ENCODE peak calls at places on chromosomes 5 and 9, in five cellular contexts. R is tibial nerve, Q is stomach, O is body of pancreas, T is heart left ventricle. L is an unnamed sample. For H3K4me1, the result is how much of the 10 kb centered on the place peaks cover.

GRCh38 chr5:146475190-146475801 is 28.2 kb downstream of the TCERG1 start:
- DNase-seq in O (no peak), T (no peak), R (no peak), Q (no peak), L (no peak)

GRCh38 chr9:136645903-136646754 is 16.6 kb upstream of the EGFL7 start:
- DNase-seq in R (no peak), Q (peak), O (no peak), T (peak), L (no peak)

GRCh38 chr5:154646841-154647759 is 108.1 kb upstream of the LARP1 start:
- DNase-seq in Q (peak), R (no peak), T (peak), O (peak), L (peak)

GRCh38 chr9:77751341-77752091 is 103.4 kb upstream of the GNA14 start:
- DNase-seq in T (no peak), O (no peak), Q (no peak), R (no peak), L (peak)

GRCh38 chr9:124574944-124575343 is 67.7 kb upstream of the NR5A1 start:
- DNase-seq in Q (no peak), R (no peak), T (no peak), O (no peak), L (no peak)

GRCh38 chr9:89807101-89807395 is 202.2 kb downstream of the GADD45G start:
- DNase-seq in O (no peak), R (no peak), T (no peak), Q (no peak), L (no peak)

GRCh38 chr9:106218427-106218826 is 524.1 kb downstream of the TMEM38B start:
- DNase-seq in T (no peak), Q (no peak), O (no peak), R (no peak), L (no peak)

GRCh38 chr5:16616536-16617271 is at the start of gene RETREG1:
- DNase-seq in O (peak), R (peak), Q (peak), T (peak), L (peak)

GRCh38 chr5:10681605-10682428 is 79.2 kb downstream of the DAP start:
- DNase-seq in Q (no peak), R (no peak), T (no peak), O (no peak), L (no peak)

GRCh38 chr5:149962040-149962439 is 1.5 kb downstream of the SLC26A2 start:
- DNase-seq in T (no peak), Q (no peak), O (no peak), R (no peak), L (no peak)
- TF ChIP-seq POLR2A in T (no peak), Q (no peak), O (no peak), R (no peak), L (no peak)

GRCh38 chr5:15023266-15023665 is 151.7 kb upstream of the ANKH start:
- DNase-seq in Q (no peak), T (no peak), R (no peak), O (no peak), L (no peak)

GRCh38 chr5:15021286-15022046 is 149.9 kb upstream of the ANKH start:
- DNase-seq in R (no peak), T (no peak), Q (no peak), O (no peak), L (no peak)

GRCh38 chr5:15023846-15024245 is 152.3 kb upstream of the ANKH start:
- DNase-seq in Q (no peak), R (no peak), T (no peak), O (no peak), L (no peak)

GRCh38 chr5:15026011-15026481 is 154.5 kb upstream of the ANKH start:
- DNase-seq in R (no peak), O (no peak), Q (no peak), T (no peak), L (no peak)

DNA sequence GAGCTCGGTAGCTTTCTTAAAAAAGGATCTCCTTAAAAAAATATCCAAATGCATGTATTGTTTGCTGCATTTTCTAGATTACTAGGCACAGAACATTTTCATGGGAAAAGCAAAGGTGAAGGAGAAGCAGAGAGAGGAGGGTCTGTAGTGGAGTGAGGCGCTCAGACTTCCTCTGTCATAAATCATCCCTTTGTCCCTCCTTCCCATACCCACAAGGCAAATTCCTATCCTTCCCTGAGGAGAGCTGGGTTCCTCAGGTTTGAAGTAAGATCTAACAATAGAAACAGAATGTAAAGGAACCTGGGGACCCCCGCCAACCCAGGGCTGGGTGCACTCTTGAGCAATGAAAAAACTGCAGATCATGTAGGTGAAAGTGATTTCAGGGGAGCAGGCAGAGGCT is 149.2 kb upstream of the ANKH start:
- DNase-seq in T (no peak), R (no peak), O (no peak), Q (no peak), L (no peak)
- H3K4me3 ChIP-seq in T (no peak), R (no peak), O (no peak), Q (no peak), L (no peak)

GRCh38 chr5:81749562-81750307 is 1.2 kb downstream of the SSBP2 start:
- DNase-seq in R (no peak), T (peak), Q (peak), O (peak), L (peak)

GRCh38 chr5:81751836-81752643 is 1.1 kb upstream of the SSBP2 start:
- DNase-seq in R (peak), O (no peak), T (no peak), Q (peak), L (peak)

GRCh38 chr5:81751009-81751835 is at the start of gene SSBP2:
- DNase-seq in Q (peak), O (peak), R (peak), T (peak), L (peak)

GRCh38 chr5:81749186-81749561 is 1.7 kb downstream of the SSBP2 start:
- DNase-seq in O (no peak), R (no peak), Q (no peak), T (no peak), L (no peak)

GRCh38 chr5:81750308-81751008 is 439 bp downstream of the SSBP2 start:
- DNase-seq in Q (peak), T (no peak), O (no peak), R (no peak), L (no peak)
- H3K4me1 ChIP-seq in Q (under half), T (under half), O (under half), R (under half), L (under half)

DNA sequence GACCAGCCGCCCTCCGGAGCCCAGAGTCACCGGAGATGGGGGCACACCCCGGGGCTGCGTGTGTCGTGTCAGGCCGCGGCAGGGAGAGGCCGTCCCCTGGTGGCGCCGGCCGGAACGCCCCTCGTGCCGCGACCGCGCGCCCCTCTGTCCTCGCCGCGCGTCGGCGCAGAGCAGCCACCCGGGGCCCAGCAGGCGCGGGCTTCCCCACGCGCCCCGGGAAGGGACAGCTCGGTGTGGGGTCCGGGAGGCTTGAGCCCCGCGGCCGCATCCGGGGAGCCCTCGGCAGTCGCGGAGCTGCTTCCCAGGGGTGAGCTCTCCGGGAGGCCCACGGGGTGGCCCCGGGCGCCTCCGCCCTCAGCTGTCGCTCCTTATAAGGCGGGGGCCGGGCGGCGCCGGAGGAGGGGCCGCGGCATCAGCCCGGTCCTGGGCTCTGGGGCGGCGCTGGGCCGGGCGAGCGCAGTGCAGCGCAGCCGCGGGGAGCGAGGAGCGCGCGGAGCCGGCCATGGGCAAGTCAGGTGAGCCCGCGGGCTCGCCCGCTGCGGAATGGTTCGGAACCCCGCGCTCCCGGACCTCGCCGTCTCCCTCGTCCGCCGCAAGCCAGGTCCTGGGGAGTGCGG is at the start of gene GLIPR2:
- DNase-seq in Q (peak), O (peak), R (peak), T (peak), L (peak)
- TF ChIP-seq POLR2A in Q (no peak), O (no peak), R (peak), T (peak), L (peak)

GRCh38 chr5:42798284-42799240 is 13.1 kb downstream of the SELENOP start:
- DNase-seq in O (no peak), T (no peak), R (no peak), Q (peak), L (no peak)
- H3K4me3 ChIP-seq in O (no peak), T (no peak), R (no peak), Q (no peak), L (no peak)

GRCh38 chr9:69675563-69675962 is 3.4 kb upstream of the APBA1 start:
- DNase-seq in R (no peak), Q (no peak), T (no peak), O (no peak), L (no peak)
- H3K4me1 ChIP-seq in R (under half), Q (under half), T (under half), O (under half), L (under half)

GRCh38 chr5:89303033-89303480 is 420.1 kb upstream of the MEF2C start:
- DNase-seq in O (no peak), R (no peak), Q (no peak), T (no peak), L (no peak)
- TF ChIP-seq POLR2A in O (no peak), R (no peak), Q (no peak), T (no peak), L (no peak)

L was measured in uterus.